ENCODE peak calls at places on chromosomes 7 and 10, in six cellular contexts. I is fibroblast of pulmonary artery; D is cardiac fibroblast; P is T-helper 9 cell; V is naive thymus-derived CD8-positive, alpha-beta T cell; L is activated CD4-positive, alpha-beta T cell treated with anti-CD3 and anti-CD28 coated beads, Interleukin-2, amount 10 ng/mL, durations not matched to agents 7 days and 5 days. K is an unnamed sample.

GRCh38 chr7:66493235-66494181 is 135.2 kb upstream of the KCTD7 start:
- DNase-seq in D (peak), V (peak), I (peak), P (peak), L (peak), K (peak)

GRCh38 chr10:62052276-62052675 is 150.8 kb downstream of the ARID5B start:
- DNase-seq in V (no peak), D (peak), I (peak), P (no peak), L (no peak), K (no peak)

GRCh38 chr10:96374639-96374984 is 15.8 kb upstream of the OPALIN start:
- DNase-seq in V (no peak), D (no peak), P (no peak), I (no peak), L (no peak), K (peak)

GRCh38 chr10:4661572-4662255 is 164.3 kb upstream of the AKR1E2 start:
- DNase-seq in L (no peak), V (no peak), P (no peak), I (no peak), D (peak), K (no peak)

GRCh38 chr10:52814506-52814905 is 41.9 kb upstream of the MBL2 start:
- DNase-seq in L (no peak), D (no peak), P (no peak), I (no peak), V (no peak), K (no peak)

GRCh38 chr7:149873968-149874643 is at the start of gene ATP6V0E2:
- DNase-seq in I (no peak), L (peak), V (no peak), D (no peak), P (no peak), K (no peak)

GRCh38 chr10:96857613-96858012 is 25.5 kb downstream of the LCOR start:
- DNase-seq in I (no peak), L (no peak), P (no peak), D (no peak), V (no peak), K (peak)

GRCh38 chr10:74932648-74933047 is 106.2 kb downstream of the KAT6B start:
- DNase-seq in P (no peak), V (no peak), I (no peak), D (no peak), L (no peak), K (peak)

GRCh38 chr10:4561301-4561700 is 264.7 kb upstream of the AKR1E2 start:
- DNase-seq in I (no peak), V (no peak), P (no peak), D (no peak), L (no peak), K (no peak)

GRCh38 chr7:5692112-5692844 is 89.2 kb downstream of the RNF216 start:
- DNase-seq in D (peak), I (peak), P (no peak), L (no peak), V (no peak), K (peak)

GRCh38 chr7:78043159-78043558 is 244.6 kb downstream of the PHTF2 start:
- DNase-seq in P (no peak), D (no peak), V (no peak), I (no peak), L (no peak), K (no peak)

GRCh38 chr10:79351332-79351731 is 4.1 kb downstream of the PPIF start:
- DNase-seq in L (no peak), V (no peak), I (no peak), P (no peak), D (no peak), K (no peak)

GRCh38 chr10:111705026-111705425 is 478.5 kb downstream of the GPAM start:
- DNase-seq in L (no peak), D (peak), I (peak), V (no peak), P (no peak), K (no peak)

GRCh38 chr10:121952226-121952625 is 22.8 kb downstream of the NSMCE4A start:
- DNase-seq in L (no peak), D (no peak), V (no peak), I (no peak), P (no peak), K (peak)

GRCh38 chr7:45146531-45147379 is 10.8 kb upstream of the RAMP3 start:
- DNase-seq in V (no peak), P (no peak), L (no peak), D (no peak), I (no peak), K (peak)

GRCh38 chr7:17530741-17531417 is 232.4 kb downstream of the AHR start:
- DNase-seq in I (peak), P (no peak), L (no peak), D (peak), V (no peak), K (peak)

GRCh38 chr10:70773461-70773860 is 11.7 kb downstream of the TBATA start:
- DNase-seq in V (peak), I (no peak), L (no peak), D (no peak), P (no peak), K (no peak)

GRCh38 chr10:63670291-63670898 is 149.2 kb downstream of the REEP3 start:
- DNase-seq in I (peak), D (peak), P (no peak), L (no peak), V (no peak), K (no peak)

GRCh38 chr7:884191-885003 is 8.0 kb downstream of the GET4 start:
- DNase-seq in D (no peak), L (no peak), P (no peak), I (no peak), V (no peak), K (no peak)

GRCh38 chr10:68154211-68154497 is 44.9 kb downstream of the MYPN start:
- DNase-seq in L (no peak), P (no peak), I (peak), V (no peak), D (peak), K (peak)

GRCh38 chr10:106863549-106863948 is 301.0 kb downstream of the SORCS1 start:
- DNase-seq in V (no peak), L (no peak), I (no peak), P (no peak), D (no peak), K (no peak)

GRCh38 chr7:46393142-46393541 is 472.1 kb upstream of the IGFBP3 start:
- DNase-seq in D (peak), P (no peak), V (no peak), I (peak), L (no peak), K (no peak)

GRCh38 chr7:31688347-31688746 is 1.3 kb downstream of the PPP1R17 start:
- DNase-seq in D (no peak), L (no peak), I (no peak), V (no peak), P (no peak), K (no peak)

GRCh38 chr7:117086788-117087187 is 133.5 kb downstream of the ST7 start:
- DNase-seq in I (peak), D (peak), V (no peak), L (no peak), P (no peak), K (no peak)

GRCh38 chr7:99579956-99580777 is 17.9 kb upstream of the TMEM225B start:
- DNase-seq in I (peak), L (peak), V (peak), P (peak), D (peak), K (peak)

GRCh38 chr10:95208702-95209391 is 14.8 kb downstream of the ACSM6 start:
- DNase-seq in D (peak), L (no peak), P (no peak), I (peak), V (no peak), K (no peak)

GRCh38 chr10:83127942-83128575 is 1011.2 kb upstream of the GHITM start:
- DNase-seq in V (no peak), P (no peak), L (no peak), I (no peak), D (no peak), K (peak)

GRCh38 chr7:30771859-30772429 is 727 bp downstream of the MINDY4 start:
- DNase-seq in D (peak), L (no peak), V (no peak), P (no peak), I (no peak), K (no peak)

GRCh38 chr10:29344073-29344820 is 55.4 kb downstream of the LYZL1 start:
- DNase-seq in I (peak), P (no peak), L (no peak), V (no peak), D (peak), K (peak)

GRCh38 chr10:70832852-70833542 is 17.2 kb downstream of the SGPL1 start:
- DNase-seq in L (no peak), D (peak), P (no peak), I (peak), V (no peak), K (peak)

GRCh38 chr7:69457912-69458491 is 140.3 kb upstream of the AUTS2 start:
- DNase-seq in L (no peak), D (peak), P (no peak), V (no peak), I (peak), K (peak)

GRCh38 chr7:92797693-92798092 is 38.7 kb downstream of the CDK6 start:
- DNase-seq in I (peak), D (no peak), P (no peak), V (no peak), L (no peak), K (peak)

GRCh38 chr10:121831777-121832176 is 96.1 kb downstream of the ATE1 start:
- DNase-seq in P (no peak), D (no peak), L (no peak), V (no peak), I (no peak), K (no peak)

GRCh38 chr7:30702200-30702599 is 19.9 kb upstream of the CRHR2 start:
- DNase-seq in L (peak), I (no peak), D (peak), P (no peak), V (peak), K (no peak)

GRCh38 chr7:157009778-157010587 is 480 bp downstream of the MNX1 start:
- DNase-seq in L (no peak), D (no peak), V (no peak), P (no peak), I (no peak), K (no peak)

K was measured in M059J.